ENCODE peak calls at places on chromosomes 4 and X, in seven cellular contexts. U, S, L, R, F, E and V are unnamed samples.

GRCh38 chr4:70531981-70532380 is 13.6 kb downstream of the AMTN start:
- DNase-seq in L (peak; percentile 39), F (no peak), R (no peak), U (no peak), E (no peak), S (no peak), V (peak; percentile 2)

GRCh38 chrX:123884809-123885408 is 25.1 kb downstream of the XIAP start:
- DNase-seq in R (no peak), E (no peak), U (peak; percentile 48), L (peak; percentile 68), F (no peak), S (peak; percentile 30), V (peak; percentile 65)

GRCh38 chrX:137290011-137290410 is 256.2 kb upstream of the GPR101 start:
- DNase-seq in F (no peak), U (no peak), L (no peak), E (no peak), R (no peak), S (no peak), V (no peak)

GRCh38 chr4:155207534-155208257 is 740 bp upstream of the NPY2R start:
- DNase-seq in R (no peak), L (peak; percentile 64), F (no peak), E (no peak), U (no peak), S (peak; percentile 1), V (peak; percentile 7)

GRCh38 chrX:54708404-54708803 is 89.7 kb downstream of the ITIH6 start:
- DNase-seq in R (no peak), L (no peak), S (no peak), U (no peak), E (no peak), F (no peak), V (no peak)

GRCh38 chr4:183182873-183183725 is 84.0 kb downstream of the WWC2 start:
- DNase-seq in R (no peak), S (peak; percentile 83), U (peak; percentile 92), L (peak; percentile 64), E (peak; percentile 42), F (peak; percentile 51), V (peak; percentile 98)

GRCh38 chrX:112043997-112044396 is 38.6 kb downstream of the TRPC5 start:
- DNase-seq in L (peak; percentile 52), R (no peak), U (peak; percentile 32), F (no peak), S (no peak), E (no peak), V (peak; percentile 6)

GRCh38 chr4:19614171-19614570 is 637.5 kb upstream of the SLIT2 start:
- DNase-seq in S (peak; percentile 32), F (no peak), E (no peak), L (no peak), R (no peak), U (no peak), V (no peak)

GRCh38 chr4:39442910-39443480 is 15.7 kb downstream of the RPL9 start:
- DNase-seq in F (no peak), E (no peak), L (no peak), S (no peak), R (no peak), U (no peak), V (no peak)

GRCh38 chrX:47060708-47061107 is 17.5 kb upstream of the RGN start:
- DNase-seq in S (no peak), E (no peak), F (no peak), R (no peak), L (no peak), U (no peak), V (no peak)

GRCh38 chr4:4541040-4541631 is 712 bp downstream of the STX18 start:
- DNase-seq in F (peak; percentile 61), R (no peak), L (peak; percentile 78), S (peak; percentile 53), E (no peak), U (peak; percentile 86), V (no peak)

GRCh38 chrX:15751160-15751819 is 13.2 kb downstream of the CA5B start:
- DNase-seq in R (no peak), L (peak; percentile 86), S (peak; percentile 32), F (no peak), U (peak; percentile 88), E (no peak), V (no peak)

GRCh38 chr4:8688041-8688907 is 95.7 kb downstream of the CPZ start:
- DNase-seq in R (no peak), S (no peak), L (peak; percentile 8), U (no peak), E (no peak), F (peak; percentile 24), V (peak; percentile 69)

GRCh38 chr4:2914220-2915126 is 48.7 kb downstream of the NOP14 start:
- DNase-seq in F (no peak), U (no peak), L (no peak), S (no peak), E (no peak), R (no peak), V (no peak)

GRCh38 chr4:165748321-165748720 is 124.7 kb upstream of the TLL1 start:
- DNase-seq in R (no peak), U (no peak), S (no peak), F (no peak), E (no peak), L (no peak), V (no peak)

GRCh38 chr4:38125816-38126215 is 165.6 kb downstream of the PTTG2 start:
- DNase-seq in E (no peak), R (no peak), U (no peak), S (peak; percentile 89), F (no peak), L (peak; percentile 10), V (no peak)

GRCh38 chr4:186204103-186204559 is 12.8 kb downstream of the CYP4V2 start:
- DNase-seq in S (no peak), E (no peak), R (no peak), F (no peak), U (no peak), L (no peak), V (peak; percentile 86)

GRCh38 chrX:136847874-136848273 is 32.7 kb downstream of the RBMX start:
- DNase-seq in U (no peak), L (no peak), R (no peak), S (no peak), E (no peak), F (no peak), V (no peak)

GRCh38 chr4:2045518-2045951 is 13.6 kb upstream of the NAT8L start:
- DNase-seq in S (peak; percentile 26), L (peak; percentile 57), F (no peak), R (no peak), U (no peak), E (no peak), V (no peak)

GRCh38 chrX:153669174-153669890 is 4.3 kb downstream of the PNCK start:
- DNase-seq in L (peak; percentile 22), R (no peak), F (no peak), S (no peak), U (no peak), E (no peak), V (peak; percentile 43)
- H3K27ac ChIP-seq in L (no peak overlapping the region), R (no peak overlapping the region), F (no peak overlapping the region), S (no peak overlapping the region), U (no peak overlapping the region), E (no peak overlapping the region), V (no peak overlapping the region)

GRCh38 chr4:114494257-114494803 is 104.3 kb upstream of the UGT8 start:
- DNase-seq in F (no peak), R (no peak), E (no peak), S (peak; percentile 7), U (no peak), L (no peak), V (peak; percentile 43)
- H3K27ac ChIP-seq in F (no peak overlapping the region), R (no peak overlapping the region), E (no peak overlapping the region), S (no peak overlapping the region), U (no peak overlapping the region), L (no peak overlapping the region), V (no peak overlapping the region)

GRCh38 chr4:55947912-55948725 is 626 bp upstream of the CEP135 start:
- DNase-seq in E (peak; percentile 93), R (no peak), S (peak; percentile 93), U (peak; percentile 98), F (no peak), L (peak; percentile 96), V (peak; percentile 41)
- H3K27ac ChIP-seq in E (peak overlapping the region; percentile 99), R (peak overlapping the region; percentile 96), S (peak overlapping the region; percentile 92), U (peak overlapping the region; percentile 99), F (peak overlapping the region; percentile 96), L (peak overlapping the region; percentile 93), V (peak overlapping the region; percentile 30)

GRCh38 chr4:101948951-101949350 is 158.4 kb downstream of the BANK1 start:
- DNase-seq in E (no peak), L (no peak), S (no peak), U (peak; percentile 23), R (no peak), F (no peak), V (no peak)
- H3K27ac ChIP-seq in E (no peak overlapping the region), L (no peak overlapping the region), S (no peak overlapping the region), U (no peak overlapping the region), R (no peak overlapping the region), F (no peak overlapping the region), V (no peak overlapping the region)

DNA sequence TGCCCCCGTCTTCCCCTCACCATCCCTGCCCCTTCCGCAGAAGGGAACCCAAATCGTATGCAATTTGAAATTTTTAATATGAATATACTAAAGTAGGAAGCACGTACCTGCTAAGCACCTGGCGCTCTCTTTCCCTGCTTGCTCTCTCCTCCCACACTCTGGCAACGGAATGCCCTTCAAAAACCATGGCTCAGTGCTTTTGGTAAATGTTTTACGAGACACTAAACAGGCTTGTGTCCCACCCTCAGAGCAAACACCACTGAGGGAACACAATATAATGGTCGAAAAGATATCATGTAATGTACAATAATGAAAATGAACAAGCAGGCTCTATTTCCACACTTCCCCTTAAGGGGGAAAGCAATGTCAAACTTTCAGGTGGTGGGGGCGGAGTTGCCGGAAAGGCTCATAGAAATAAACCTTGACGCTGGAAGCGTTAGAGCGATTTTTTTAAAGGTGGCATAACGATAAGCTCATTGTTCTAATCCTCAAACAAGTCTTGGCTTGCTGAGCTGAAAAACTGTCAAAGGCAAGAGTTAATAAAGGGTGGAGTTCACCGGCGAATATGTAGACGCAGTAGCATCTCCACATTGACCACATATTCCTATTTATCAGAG is 115.1 kb downstream of the RBM47 start:
- DNase-seq in E (no peak), S (no peak), R (no peak), U (no peak), F (no peak), L (peak; percentile 55), V (no peak)
- H3K27ac ChIP-seq in E (no peak overlapping the region), S (no peak overlapping the region), R (no peak overlapping the region), U (peak overlapping the region; percentile 74), F (peak overlapping the region; percentile 73), L (peak overlapping the region; percentile 52), V (no peak overlapping the region)

GRCh38 chr4:115780268-115780667 is 666.8 kb upstream of the NDST4 start:
- DNase-seq in L (peak; percentile 4), U (no peak), F (no peak), S (no peak), E (no peak), R (no peak), V (peak; percentile 45)
- H3K27ac ChIP-seq in L (no peak overlapping the region), U (no peak overlapping the region), F (no peak overlapping the region), S (no peak overlapping the region), E (no peak overlapping the region), R (no peak overlapping the region), V (peak overlapping the region; percentile 56)